ENCODE peak calls at places on chromosome 5, in seven cellular contexts. H is heart left ventricle; D is amygdala; K is dorsolateral prefrontal cortex; I is progenitor cell of endocrine pancreas; W is Ammon's horn; A is naive thymus-derived CD8-positive, alpha-beta T cell. M is an unnamed sample.

GRCh38 chr5:172944741-172945140 is 14.5 kb upstream of the RPL26L1 start:
- DNase-seq in I (no peak), H (no peak), A (no peak), W (no peak), D (no peak), K (no peak), M (no peak)

GRCh38 chr5:169978744-169979143 is 1.6 kb downstream of the INSYN2B start:
- DNase-seq in I (no peak), K (no peak), W (no peak), A (no peak), H (no peak), D (no peak), M (no peak)

GRCh38 chr5:73451218-73452130 is 2.9 kb upstream of the FOXD1 start:
- DNase-seq in W (peak; percentile 18), I (peak; percentile 74), K (no peak), H (peak; percentile 63), D (no peak), A (peak; percentile 44), M (no peak)

GRCh38 chr5:58932057-58932594 is 349.3 kb downstream of the RAB3C start:
- DNase-seq in D (no peak), H (no peak), K (no peak), I (no peak), A (no peak), W (no peak), M (no peak)

GRCh38 chr5:140806834-140807775 is at the start of gene PCDHA4:
- DNase-seq in A (no peak), I (peak; percentile 77), K (peak; percentile 41), W (peak; percentile 43), D (no peak), H (no peak), M (no peak)

GRCh38 chr5:62626534-62626933 is 47.9 kb downstream of the LRRC70 start:
- DNase-seq in K (no peak), A (no peak), I (no peak), W (no peak), H (no peak), D (no peak), M (no peak)

GRCh38 chr5:143153332-143154119 is 250.0 kb downstream of the NR3C1 start:
- DNase-seq in A (no peak), K (no peak), H (peak; percentile 66), D (no peak), I (no peak), W (no peak), M (no peak)

GRCh38 chr5:55850839-55851674 is at the start of gene IL31RA:
- DNase-seq in I (no peak), A (no peak), W (no peak), H (no peak), D (no peak), K (no peak), M (no peak)

GRCh38 chr5:143154495-143155375 is 248.8 kb downstream of the NR3C1 start:
- DNase-seq in I (no peak), A (no peak), W (no peak), D (no peak), K (no peak), H (no peak), M (no peak)

GRCh38 chr5:61974680-61975079 is 331.3 kb upstream of the KIF2A start:
- DNase-seq in H (no peak), A (no peak), D (no peak), K (no peak), W (no peak), I (no peak), M (no peak)

GRCh38 chr5:154858972-154859950 is 834 bp downstream of the CNOT8 start:
- DNase-seq in H (no peak), I (no peak), W (no peak), A (no peak), K (no peak), D (no peak), M (no peak)

GRCh38 chr5:173629628-173630027 is 13.2 kb upstream of the BOD1 start:
- DNase-seq in A (no peak), W (no peak), H (no peak), K (no peak), I (peak; percentile 18), D (no peak), M (no peak)

GRCh38 chr5:168929656-168930055 is 350.5 kb upstream of the PANK3 start:
- DNase-seq in W (no peak), D (no peak), H (no peak), A (no peak), K (no peak), I (no peak), M (no peak)

GRCh38 chr5:180598316-180598701 is 7.0 kb upstream of the SCGB3A1 start:
- DNase-seq in A (no peak), I (no peak), D (no peak), H (no peak), K (no peak), W (no peak), M (no peak)

GRCh38 chr5:163846512-163846911 is 341.1 kb downstream of the MAT2B start:
- DNase-seq in K (no peak), A (no peak), W (no peak), D (no peak), I (no peak), H (no peak), M (no peak)

GRCh38 chr5:63563008-63563917 is 399.0 kb downstream of the HTR1A start:
- DNase-seq in I (no peak), K (no peak), A (no peak), D (no peak), W (no peak), H (no peak), M (no peak)

GRCh38 chr5:36878421-36879088 is 2.0 kb downstream of the NIPBL start:
- DNase-seq in H (no peak), A (no peak), W (peak; percentile 38), K (no peak), D (no peak), I (no peak), M (no peak)

GRCh38 chr5:168552146-168552545 is 23.0 kb downstream of the FBLL1 start:
- DNase-seq in D (no peak), H (peak; percentile 29), W (peak; percentile 11), I (no peak), K (no peak), A (no peak), M (no peak)

GRCh38 chr5:143205386-143205785 is 198.1 kb downstream of the NR3C1 start:
- DNase-seq in A (no peak), W (no peak), K (no peak), D (no peak), I (no peak), H (no peak), M (no peak)

GRCh38 chr5:149684371-149684770 is 45.7 kb upstream of the PPARGC1B start:
- DNase-seq in A (no peak), H (no peak), K (no peak), I (no peak), W (no peak), D (no peak), M (no peak)

GRCh38 chr5:38645508-38645907 is 89.1 kb upstream of the LIFR start:
- DNase-seq in H (no peak), D (no peak), I (no peak), K (no peak), W (no peak), A (no peak), M (no peak)

GRCh38 chr5:127299678-127300077 is 9.1 kb downstream of the MEGF10 start:
- DNase-seq in I (no peak), K (no peak), W (peak; percentile 81), H (no peak), D (no peak), A (no peak), M (no peak)

GRCh38 chr5:72015103-72015548 is 92.1 kb upstream of the MAP1B start:
- DNase-seq in A (no peak), K (peak; percentile 77), H (peak; percentile 31), D (no peak), I (no peak), W (peak; percentile 84), M (no peak)

GRCh38 chr5:64766105-64766504 is 2.4 kb downstream of the SREK1IP1 start:
- DNase-seq in W (no peak), D (no peak), A (no peak), H (no peak), K (no peak), I (no peak), M (no peak)

GRCh38 chr5:111063709-111064322 is 7.7 kb upstream of the TSLP start:
- DNase-seq in D (no peak), A (no peak), H (no peak), K (no peak), I (no peak), W (no peak), M (no peak)

GRCh38 chr5:137461636-137462596 is 37.2 kb downstream of the SPOCK1 start:
- DNase-seq in W (no peak), I (no peak), H (no peak), K (no peak), A (no peak), D (no peak), M (no peak)

GRCh38 chr5:40404613-40405012 is 275.1 kb upstream of the PTGER4 start:
- DNase-seq in H (no peak), W (no peak), A (no peak), D (no peak), K (no peak), I (no peak), M (no peak)

GRCh38 chr5:10553476-10553875 is 10.4 kb upstream of the ANKRD33B start:
- DNase-seq in K (no peak), D (no peak), H (no peak), A (no peak), I (no peak), W (no peak), M (no peak)

GRCh38 chr5:166509085-166509484 is 1782.4 kb upstream of the WWC1 start:
- DNase-seq in H (no peak), W (no peak), K (no peak), A (no peak), D (no peak), I (peak; percentile 14), M (no peak)

GRCh38 chr5:95620030-95620869 is at the start of gene GPR150:
- DNase-seq in H (peak; percentile 29), K (peak; percentile 48), I (peak; percentile 48), D (no peak), W (peak; percentile 62), A (peak; percentile 53), M (no peak)

M was measured in NCI-H187.